ENCODE peak calls at places on chromosomes 7 and 10, in seven cellular contexts. Q, B, R, S, O, N and Z are unnamed samples.
A peak's percentile ranks its signal among the peaks of the same experiment; 100 is the strongest.

GRCh38 chr10:60649485-60650271 is 128.6 kb upstream of the CDK1 start:
- DNase-seq in Q (peak; percentile 47), B (no peak), R (no peak), S (no peak), O (no peak), N (no peak), Z (no peak)

GRCh38 chr10:78472542-78472890 is 438.9 kb downstream of the RPS24 start:
- DNase-seq in Q (no peak), B (no peak), R (no peak), S (no peak), O (no peak), N (no peak), Z (no peak)

GRCh38 chr10:132417249-132417878 is 20.4 kb downstream of the PWWP2B start:
- DNase-seq in Q (no peak), B (no peak), R (no peak), S (no peak), O (no peak), N (peak; percentile 16), Z (no peak)

GRCh38 chr10:76717141-76717540 is 920.5 kb downstream of the KCNMA1 start:
- DNase-seq in Q (no peak), B (no peak), R (peak; percentile 48), S (no peak), O (peak; percentile 66), N (no peak), Z (no peak)

GRCh38 chr7:30630986-30631385 is 36.3 kb downstream of the GARS1 start:
- DNase-seq in Q (no peak), B (no peak), R (no peak), S (no peak), O (no peak), N (no peak), Z (no peak)

GRCh38 chr7:37920619-37921339 is at the start of gene EPDR1:
- DNase-seq in Q (peak; percentile 52), B (peak; percentile 82), R (peak; percentile 75), S (peak; percentile 73), O (no peak), N (peak; percentile 71), Z (peak; percentile 64)

GRCh38 chr7:94395141-94396041 is 696 bp downstream of the COL1A2 start:
- DNase-seq in Q (peak; percentile 65), B (no peak), R (peak; percentile 73), S (peak; percentile 83), O (peak; percentile 68), N (peak; percentile 35), Z (peak; percentile 17)

GRCh38 chr10:125102216-125102615 is 58.1 kb downstream of the CTBP2 start:
- DNase-seq in Q (peak; percentile 60), B (no peak), R (peak; percentile 67), S (no peak), O (no peak), N (peak; percentile 74), Z (peak; percentile 62)

GRCh38 chr10:28382520-28383269 is 79.8 kb upstream of the MPP7 start:
- DNase-seq in Q (no peak), B (no peak), R (no peak), S (no peak), O (peak; percentile 55), N (no peak), Z (no peak)

GRCh38 chr10:23096814-23097549 is 1.6 kb downstream of the MSRB2 start:
- DNase-seq in Q (peak; percentile 21), B (no peak), R (no peak), S (no peak), O (no peak), N (peak; percentile 55), Z (no peak)

GRCh38 chr7:44223362-44224114 is 22.8 kb downstream of the YKT6 start:
- DNase-seq in Q (no peak), B (peak; percentile 20), R (no peak), S (no peak), O (no peak), N (no peak), Z (peak; percentile 39)

GRCh38 chr7:332020-332517 is 42.1 kb downstream of the FOXL3 start:
- DNase-seq in Q (no peak), B (peak; percentile 78), R (no peak), S (no peak), O (no peak), N (no peak), Z (no peak)

GRCh38 chr7:66265566-66265965 is 60.4 kb downstream of the TPST1 start:
- DNase-seq in Q (no peak), B (no peak), R (no peak), S (no peak), O (no peak), N (peak; percentile 48), Z (no peak)

GRCh38 chr7:108570146-108570755 is 577 bp downstream of the DNAJB9 start:
- DNase-seq in Q (peak; percentile 38), B (peak; percentile 62), R (peak; percentile 47), S (no peak), O (peak; percentile 39), N (peak; percentile 49), Z (no peak)

GRCh38 chr7:87926581-87927461 is 7.2 kb upstream of the ADAM22 start:
- DNase-seq in Q (no peak), B (no peak), R (peak; percentile 63), S (no peak), O (no peak), N (peak; percentile 62), Z (no peak)

GRCh38 chr10:7380704-7381241 is 30.1 kb downstream of the SFMBT2 start:
- DNase-seq in Q (no peak), B (no peak), R (no peak), S (no peak), O (no peak), N (no peak), Z (no peak)

GRCh38 chr10:47176903-47177860 is 122.8 kb upstream of the GDF10 start:
- DNase-seq in Q (no peak), B (no peak), R (no peak), S (peak; percentile 55), O (no peak), N (no peak), Z (no peak)

GRCh38 chr7:37376386-37376785 is 72.3 kb downstream of the ELMO1 start:
- DNase-seq in Q (no peak), B (no peak), R (peak; percentile 60), S (no peak), O (no peak), N (peak; percentile 20), Z (no peak)

GRCh38 chr7:137909042-137909441 is 62.3 kb upstream of the DGKI start:
- DNase-seq in Q (no peak), B (no peak), R (no peak), S (no peak), O (no peak), N (no peak), Z (no peak)

GRCh38 chr7:47405921-47406765 is 175.8 kb downstream of the TNS3 start:
- DNase-seq in Q (peak; percentile 78), B (peak; percentile 90), R (no peak), S (no peak), O (peak; percentile 85), N (no peak), Z (no peak)

GRCh38 chr7:115603416-115603815 is 427.1 kb downstream of the TFEC start:
- DNase-seq in Q (no peak), B (no peak), R (no peak), S (no peak), O (no peak), N (no peak), Z (no peak)

GRCh38 chr10:69965919-69966662 is 86.6 kb upstream of the MACROH2A2 start:
- DNase-seq in Q (peak; percentile 6), B (no peak), R (peak; percentile 32), S (no peak), O (no peak), N (no peak), Z (no peak)

GRCh38 chr7:78747568-78747967 is 705.9 kb downstream of the MAGI2 start:
- DNase-seq in Q (no peak), B (no peak), R (no peak), S (no peak), O (no peak), N (no peak), Z (no peak)

GRCh38 chr10:133219782-133220181 is 10.2 kb upstream of the UTF1 start:
- DNase-seq in Q (no peak), B (no peak), R (no peak), S (no peak), O (no peak), N (no peak), Z (no peak)

GRCh38 chr7:50584793-50585399 is 19.7 kb upstream of the DDC start:
- DNase-seq in Q (no peak), B (no peak), R (peak; percentile 58), S (no peak), O (peak; percentile 8), N (no peak), Z (no peak)

GRCh38 chr10:104766341-104766740 is 125.3 kb downstream of the SORCS3 start:
- DNase-seq in Q (no peak), B (no peak), R (peak; percentile 89), S (peak; percentile 27), O (no peak), N (no peak), Z (no peak)

GRCh38 chr10:122515588-122516231 is 44.8 kb upstream of the DMBT1 start:
- DNase-seq in Q (no peak), B (no peak), R (peak; percentile 87), S (no peak), O (no peak), N (no peak), Z (no peak)

GRCh38 chr7:45872116-45873034 is 507 bp downstream of the CCDC201 start:
- DNase-seq in Q (no peak), B (peak; percentile 65), R (no peak), S (no peak), O (no peak), N (no peak), Z (peak; percentile 43)

GRCh38 chr10:86815035-86815617 is 58.7 kb downstream of the BMPR1A start:
- DNase-seq in Q (no peak), B (no peak), R (no peak), S (no peak), O (no peak), N (no peak), Z (no peak)

GRCh38 chr10:81026597-81026996 is 488.9 kb downstream of the SH2D4B start:
- DNase-seq in Q (no peak), B (no peak), R (peak; percentile 57), S (no peak), O (no peak), N (no peak), Z (no peak)